ENCODE peak calls at places on chromosomes 4 and X, in five cellular contexts. N is neuronal stem cell, H is trophoblast cell, V is IMR-90, I is H1. B is an unnamed sample.

GRCh38 chr4:14833053-14833452 is 169.2 kb upstream of the CPEB2 start:
- DNase-seq in N (no peak), I (no peak), V (no peak), H (no peak), B (no peak)

GRCh38 chrX:36445576-36445975 is 526.0 kb downstream of the CFAP47 start:
- DNase-seq in V (no peak), I (no peak), N (no peak), H (no peak), B (no peak)

GRCh38 chr4:20368926-20369325 is 117.2 kb downstream of the SLIT2 start:
- DNase-seq in N (no peak), I (no peak), V (peak), H (no peak), B (no peak)

GRCh38 chrX:40108084-40108958 is 10.6 kb upstream of the BCOR start:
- DNase-seq in N (no peak), H (no peak), V (no peak), I (peak), B (peak)

GRCh38 chrX:9628779-9629493 is 136.7 kb downstream of the GPR143 start:
- DNase-seq in N (no peak), I (no peak), V (no peak), H (no peak), B (no peak)

GRCh38 chr4:94534401-94535312 is 82.9 kb downstream of the PDLIM5 start:
- DNase-seq in N (no peak), V (no peak), H (peak), I (no peak), B (no peak)

GRCh38 chr4:136343340-136343739 is 1189.0 kb downstream of the PCDH18 start:
- DNase-seq in V (no peak), H (no peak), N (no peak), I (no peak), B (no peak)

GRCh38 chrX:65587616-65588526 is 53.3 kb upstream of the LAS1L start:
- DNase-seq in V (peak), H (no peak), I (no peak), N (no peak), B (no peak)

GRCh38 chr4:155599102-155599501 is 67.5 kb upstream of the GUCY1A1 start:
- DNase-seq in H (no peak), N (no peak), V (no peak), I (no peak), B (no peak)

GRCh38 chr4:73811841-73812240 is 24.6 kb upstream of the CXCL6 start:
- DNase-seq in N (no peak), H (no peak), V (no peak), I (no peak), B (no peak)

GRCh38 chr4:1247811-1248261 is 1.1 kb downstream of the CTBP1 start:
- DNase-seq in N (peak), V (no peak), I (peak), H (peak), B (peak)

GRCh38 chrX:70998402-70999027 is 67.6 kb upstream of the SLC7A3 start:
- DNase-seq in N (peak), I (peak), V (peak), H (peak), B (peak)

GRCh38 chr4:85446462-85446861 is 28.5 kb upstream of the ARHGAP24 start:
- DNase-seq in I (no peak), H (no peak), N (no peak), V (no peak), B (no peak)

GRCh38 chrX:134599173-134599914 is 58.9 kb downstream of the PLAC1 start:
- DNase-seq in H (no peak), I (no peak), V (peak), N (no peak), B (no peak)

GRCh38 chr4:92953462-92953861 is 649.7 kb downstream of the GRID2 start:
- DNase-seq in N (no peak), V (no peak), H (no peak), I (no peak), B (no peak)

GRCh38 chrX:31297881-31298280 is 226.0 kb upstream of the FTHL17 start:
- DNase-seq in N (no peak), I (no peak), H (no peak), V (no peak), B (no peak)

GRCh38 chr4:8568068-8568668 is 12.0 kb upstream of the GPR78 start:
- DNase-seq in N (no peak), H (peak), V (peak), I (no peak), B (peak)

GRCh38 chr4:153931804-153932203 is 142.9 kb upstream of the SFRP2 start:
- DNase-seq in I (no peak), H (no peak), N (no peak), V (no peak), B (no peak)

GRCh38 chr4:23889814-23890269 is at the start of gene PPARGC1A:
- DNase-seq in I (no peak), N (peak), V (peak), H (no peak), B (no peak)

GRCh38 chr4:85744950-85745349 is 270.0 kb downstream of the ARHGAP24 start:
- DNase-seq in N (no peak), I (no peak), H (no peak), V (no peak), B (no peak)

GRCh38 chrX:8653956-8654355 is 78.0 kb downstream of the ANOS1 start:
- DNase-seq in V (no peak), H (peak), N (no peak), I (no peak), B (no peak)

GRCh38 chrX:119516157-119516702 is 48.0 kb downstream of the SLC25A5 start:
- DNase-seq in I (peak), N (peak), H (peak), V (peak), B (peak)

GRCh38 chr4:157220026-157220881 is at the start of gene GRIA2:
- DNase-seq in N (peak), I (peak), V (peak), H (peak), B (peak)

GRCh38 chr4:153571006-153571545 is 104.9 kb downstream of the TMEM131L start:
- DNase-seq in I (no peak), N (no peak), H (peak), V (no peak), B (no peak)

GRCh38 chr4:186592450-186592849 is 37.1 kb upstream of the MTNR1A start:
- DNase-seq in H (no peak), V (no peak), I (no peak), N (no peak), B (no peak)

GRCh38 chrX:96615448-96615847 is 69.2 kb upstream of the DIAPH2 start:
- DNase-seq in I (no peak), N (no peak), H (no peak), V (no peak), B (no peak)

GRCh38 chr4:159283697-159284492 is 181.0 kb downstream of the RAPGEF2 start:
- DNase-seq in H (no peak), V (peak), I (no peak), N (no peak), B (no peak)

GRCh38 chr4:632391-632790 is 7.0 kb downstream of the PDE6B start:
- DNase-seq in N (no peak), H (no peak), I (no peak), V (no peak), B (peak)

GRCh38 chr4:80266902-80267380 is 477 bp downstream of the FGF5 start:
- DNase-seq in N (no peak), I (no peak), V (peak), H (no peak), B (peak)

GRCh38 chrX:7278356-7278755 is 130.4 kb upstream of the PUDP start:
- DNase-seq in H (no peak), N (no peak), I (no peak), V (no peak), B (no peak)

GRCh38 chrX:140815868-140816267 is 106.3 kb downstream of the LINC00632 start:
- DNase-seq in V (peak), I (no peak), H (no peak), N (no peak), B (no peak)

GRCh38 chr4:152094851-152095700 is 334.3 kb upstream of the GATB start:
- DNase-seq in V (peak), N (no peak), I (no peak), H (peak), B (no peak)

GRCh38 chr4:36551697-36552214 is 270.3 kb downstream of the DTHD1 start:
- DNase-seq in V (no peak), H (no peak), N (no peak), I (no peak), B (no peak)

GRCh38 chr4:53584658-53585057 is 6.6 kb downstream of the LNX1 start:
- DNase-seq in N (no peak), I (no peak), V (no peak), H (no peak), B (no peak)

GRCh38 chrX:39816871-39817731 is 280.7 kb downstream of the BCOR start:
- DNase-seq in I (peak), V (peak), N (no peak), H (no peak), B (peak)

GRCh38 chrX:9396930-9397329 is 67.9 kb upstream of the TBL1X start:
- DNase-seq in H (no peak), I (no peak), N (peak), V (no peak), B (no peak)

GRCh38 chrX:106331606-106332005 is 163.5 kb downstream of the PWWP3B start:
- DNase-seq in N (no peak), I (no peak), V (no peak), H (no peak), B (no peak)

GRCh38 chr4:113749178-113749577 is 12.4 kb downstream of the CAMK2D start:
- DNase-seq in V (no peak), I (no peak), N (no peak), H (no peak), B (no peak)

GRCh38 chr4:188061083-188061482 is 48.3 kb downstream of the TRIML2 start:
- DNase-seq in N (no peak), V (no peak), I (no peak), H (no peak), B (no peak)
- H3K14ac ChIP-seq in N (no peak), V (no peak), I (no peak), H (no peak), B (no peak)

GRCh38 chr4:110622841-110623709 is at the start of gene PITX2:
- DNase-seq in H (peak), N (peak), I (peak), V (peak), B (peak)

GRCh38 chr4:110621328-110621812 is 1.5 kb downstream of the PITX2 start:
- DNase-seq in V (no peak), I (no peak), N (no peak), H (no peak), B (no peak)

GRCh38 chr4:110623710-110624015 is 786 bp upstream of the PITX2 start:
- DNase-seq in N (no peak), V (no peak), H (no peak), I (no peak), B (no peak)

GRCh38 chr4:110620352-110621327 is 2.2 kb downstream of the PITX2 start:
- DNase-seq in H (no peak), N (peak), V (no peak), I (peak), B (peak)

DNA sequence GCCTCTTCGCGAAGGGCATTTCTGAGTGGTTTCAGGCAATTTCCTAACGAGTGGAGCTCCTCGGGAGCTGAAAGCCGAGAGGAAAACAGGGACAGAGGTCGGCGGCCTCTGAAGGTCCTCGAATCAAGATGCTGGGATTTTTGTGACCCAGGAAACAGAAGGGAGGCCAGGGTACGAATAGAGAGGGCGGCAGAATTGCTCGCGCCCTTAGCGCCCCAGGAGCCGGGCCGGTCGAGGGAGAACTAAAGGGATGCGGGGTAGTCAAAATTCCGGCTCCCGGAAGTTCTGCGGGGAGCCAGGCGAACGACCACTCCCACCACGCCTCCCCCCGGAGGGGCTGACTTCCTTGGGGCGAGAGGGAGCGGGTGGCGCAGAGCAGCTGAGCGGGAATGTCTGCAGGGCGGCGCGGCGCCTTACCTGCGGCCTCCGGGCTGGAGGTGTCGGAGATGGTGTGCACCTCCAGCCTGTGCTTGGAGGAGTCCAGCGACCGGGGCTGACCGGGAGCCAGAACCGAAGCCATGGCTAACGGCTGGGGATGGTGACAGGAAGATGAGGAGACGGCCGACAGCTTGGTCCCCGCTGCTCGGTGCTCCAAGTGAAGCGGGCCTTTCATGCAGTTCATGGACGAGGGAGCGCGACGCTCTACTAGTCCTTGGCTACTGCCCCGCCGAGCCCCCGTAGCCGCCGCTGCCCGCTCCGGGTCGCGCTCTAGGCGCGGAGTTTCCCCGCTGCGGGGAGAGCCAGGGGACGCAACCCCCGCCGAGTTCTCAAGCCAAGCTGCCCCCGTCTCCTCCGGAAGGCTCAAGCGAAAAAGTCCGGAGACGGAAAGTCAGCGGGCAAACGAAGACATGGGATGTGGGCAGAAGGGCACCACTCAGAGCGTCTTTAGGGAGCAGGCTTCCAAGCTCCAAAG is 782 bp downstream of the PITX2 start:
- DNase-seq in I (peak), H (peak), V (no peak), N (peak), B (peak)
- H3K14ac ChIP-seq in I (no peak), H (no peak), V (no peak), N (no peak), B (no peak)

DNA sequence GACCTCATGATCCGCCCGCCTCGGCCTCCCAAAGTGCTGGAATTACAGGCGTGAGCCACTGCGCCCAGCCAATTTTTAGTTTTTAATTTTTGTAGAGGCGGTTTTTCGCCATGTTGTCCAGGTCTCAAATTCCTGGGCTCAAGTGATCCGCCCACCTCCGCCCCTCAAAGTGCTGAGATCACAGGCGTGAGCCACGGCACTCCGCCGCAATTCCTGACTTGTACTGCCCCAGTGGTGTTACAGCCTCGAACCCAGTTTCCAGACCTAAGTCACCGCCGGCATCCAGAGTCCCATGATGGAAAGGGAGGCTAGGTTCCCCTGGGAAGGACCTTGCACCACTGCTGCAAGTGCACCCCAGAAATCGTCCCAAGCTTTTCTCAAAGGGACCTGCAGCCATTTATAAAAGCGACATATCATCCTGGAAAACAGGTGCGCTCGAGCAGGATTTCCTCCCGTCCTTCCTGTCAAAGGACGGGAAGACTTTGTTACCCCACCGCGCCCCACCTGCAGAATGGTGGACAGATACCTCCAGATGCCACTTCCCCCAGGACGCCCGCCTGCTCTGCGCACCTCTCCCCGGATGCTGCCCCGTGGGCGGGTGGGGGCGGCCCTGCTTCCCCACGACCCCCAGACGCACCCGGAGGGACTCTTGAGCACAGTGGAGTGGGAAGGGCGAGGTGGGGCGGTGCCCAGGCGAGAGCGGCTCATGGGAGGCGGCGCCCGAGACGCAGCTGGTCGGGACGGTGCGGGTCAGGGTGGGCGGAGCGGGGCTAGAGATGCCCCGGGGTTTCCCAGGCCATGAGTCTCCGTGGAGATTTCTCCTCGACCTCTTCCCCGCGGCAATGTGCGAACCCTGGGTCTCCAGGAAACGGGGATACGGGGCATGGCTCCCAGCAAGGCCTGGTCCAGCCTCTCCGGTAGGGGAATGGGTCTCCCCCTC is 959 bp upstream of the RPL10 start:
- DNase-seq in N (no peak), V (peak), I (peak), H (peak), B (peak)
- H3K14ac ChIP-seq in N (no peak), V (peak), I (no peak), H (peak), B (peak)

DNA sequence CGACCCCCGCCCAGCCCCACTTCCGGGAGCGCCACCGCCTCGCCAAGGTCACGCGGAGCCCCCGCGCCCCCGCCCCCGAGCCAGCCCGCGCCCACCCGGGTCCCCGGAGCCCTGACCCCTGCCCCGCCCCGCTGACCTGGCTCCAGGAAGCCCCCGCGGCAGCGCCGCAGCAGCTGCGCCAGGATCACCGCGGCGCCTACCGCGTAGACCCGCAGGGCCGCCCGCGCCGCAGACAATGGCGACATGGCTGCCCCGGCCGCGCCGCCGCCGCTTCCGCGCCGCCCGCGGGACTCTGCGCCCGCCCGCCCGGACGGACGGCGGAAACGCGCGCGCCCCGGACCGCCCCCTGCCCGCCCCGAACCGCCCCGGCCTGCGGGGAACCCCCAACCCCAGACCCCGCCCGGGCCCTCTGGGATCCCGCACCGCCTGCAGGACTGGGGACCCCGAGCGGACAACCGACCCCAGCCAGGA is at the start of the genes DHRSX and ZBED1:
- DNase-seq in V (no peak), I (peak), N (peak), H (peak), B (no peak)
- H3K14ac ChIP-seq in V (peak), I (no peak), N (peak), H (peak), B (peak)

GRCh38 chr4:40453912-40454311 is 118.8 kb downstream of the CHRNA9 start:
- DNase-seq in V (no peak), I (no peak), N (no peak), H (no peak), B (no peak)

GRCh38 chr4:40454816-40455215 is 119.7 kb downstream of the CHRNA9 start:
- DNase-seq in I (no peak), N (no peak), H (no peak), V (no peak), B (no peak)

GRCh38 chr4:40455340-40455902 is 120.3 kb downstream of the CHRNA9 start:
- DNase-seq in V (no peak), N (no peak), I (no peak), H (peak), B (no peak)

GRCh38 chr4:40458683-40459082 is 123.5 kb downstream of the CHRNA9 start:
- DNase-seq in V (peak), N (no peak), H (no peak), I (no peak), B (no peak)

GRCh38 chr4:40458109-40458508 is 123.0 kb downstream of the CHRNA9 start:
- DNase-seq in H (no peak), V (no peak), N (no peak), I (no peak), B (no peak)
- H3K14ac ChIP-seq in H (no peak), V (no peak), N (no peak), I (no peak), B (no peak)

GRCh38 chr4:121697626-121698025 is 846 bp upstream of the ANXA5 start:
- DNase-seq in N (no peak), V (no peak), H (no peak), I (no peak), B (no peak)

GRCh38 chr4:121696641-121697461 is at the start of gene ANXA5:
- DNase-seq in N (peak), I (peak), H (peak), V (peak), B (peak)

GRCh38 chr4:121698119-121698732 is 1.4 kb upstream of the ANXA5 start:
- DNase-seq in H (no peak), V (no peak), I (no peak), N (no peak), B (no peak)

GRCh38 chr4:121693450-121693849 is 3.3 kb downstream of the ANXA5 start:
- DNase-seq in V (peak), I (no peak), H (no peak), N (no peak), B (no peak)

GRCh38 chr4:121696140-121696640 is 590 bp downstream of the ANXA5 start:
- DNase-seq in I (peak), V (peak), N (no peak), H (peak), B (no peak)
- H3K14ac ChIP-seq in I (no peak), V (peak), N (no peak), H (peak), B (peak)

GRCh38 chr4:110196206-110196870 is 2.1 kb downstream of the ELOVL6 start:
- DNase-seq in I (peak), H (peak), V (peak), N (peak), B (peak)
- H3K14ac ChIP-seq in I (peak), H (peak), V (peak), N (peak), B (peak)

GRCh38 chr4:56908206-56909082 is 744 bp downstream of the REST start:
- DNase-seq in N (peak), I (peak), V (peak), H (peak), B (peak)

GRCh38 chr4:56910172-56910967 is 2.7 kb downstream of the REST start:
- DNase-seq in I (no peak), V (no peak), N (no peak), H (no peak), B (no peak)

GRCh38 chr4:56907009-56907408 is 691 bp upstream of the REST start:
- DNase-seq in I (peak), N (no peak), V (no peak), H (no peak), B (peak)

GRCh38 chr4:56907489-56908205 is at the start of gene REST:
- DNase-seq in H (peak), V (peak), I (peak), N (peak), B (peak)

GRCh38 chr4:56909083-56909981 is 1.6 kb downstream of the REST start:
- DNase-seq in I (peak), V (peak), H (peak), N (peak), B (peak)
- H3K14ac ChIP-seq in I (no peak), V (peak), H (peak), N (no peak), B (peak)

B was measured in H9.